ENCODE peak calls at places on chromosomes 12 and 14, in six cellular contexts. R is neural progenitor cell, Y is A673, W is fibroblast of lung, T is K562, F is GM23248. C is an unnamed sample.

GRCh38 chr14:50865677-50866076 is 6.2 kb upstream of the ABHD12B start:
- DNase-seq in Y (no peak), W (peak; percentile 64), T (no peak), F (peak; percentile 34), R (no peak), C (no peak)

GRCh38 chr12:62769076-62769619 is 165.8 kb downstream of the PPM1H start:
- DNase-seq in T (no peak), F (no peak), R (no peak), W (no peak), Y (no peak), C (no peak)

GRCh38 chr12:27140478-27140969 is 58.1 kb upstream of the C12orf71 start:
- DNase-seq in R (no peak), Y (no peak), T (no peak), W (no peak), F (no peak), C (no peak)

GRCh38 chr14:32611752-32612151 is 282.7 kb downstream of the AKAP6 start:
- DNase-seq in W (peak; percentile 82), F (peak; percentile 92), T (no peak), R (no peak), Y (peak; percentile 89), C (no peak)

GRCh38 chr12:94872671-94873367 is 130.7 kb downstream of the NDUFA12 start:
- DNase-seq in R (peak; percentile 44), F (no peak), Y (no peak), T (no peak), W (no peak), C (no peak)

GRCh38 chr12:86264451-86265328 is 8.5 kb upstream of the MGAT4C start:
- DNase-seq in Y (no peak), R (peak; percentile 36), W (peak; percentile 4), T (no peak), F (no peak), C (no peak)

GRCh38 chr14:53306926-53307325 is 153.8 kb upstream of the DDHD1 start:
- DNase-seq in T (no peak), Y (no peak), W (peak; percentile 49), R (peak; percentile 80), F (peak; percentile 68), C (no peak)

GRCh38 chr12:47818701-47819543 is 781 bp downstream of the HDAC7 start:
- DNase-seq in Y (no peak), F (peak; percentile 70), W (no peak), T (peak; percentile 82), R (peak; percentile 85), C (peak; percentile 68)

GRCh38 chr14:100438271-100438670 is 115.1 kb downstream of the SLC25A47 start:
- DNase-seq in F (no peak), R (no peak), Y (peak; percentile 48), W (no peak), T (no peak), C (no peak)

GRCh38 chr12:86774841-86775386 is 518.7 kb upstream of the MGAT4C start:
- DNase-seq in W (peak; percentile 62), F (peak; percentile 45), T (no peak), R (no peak), Y (no peak), C (no peak)

DNA sequence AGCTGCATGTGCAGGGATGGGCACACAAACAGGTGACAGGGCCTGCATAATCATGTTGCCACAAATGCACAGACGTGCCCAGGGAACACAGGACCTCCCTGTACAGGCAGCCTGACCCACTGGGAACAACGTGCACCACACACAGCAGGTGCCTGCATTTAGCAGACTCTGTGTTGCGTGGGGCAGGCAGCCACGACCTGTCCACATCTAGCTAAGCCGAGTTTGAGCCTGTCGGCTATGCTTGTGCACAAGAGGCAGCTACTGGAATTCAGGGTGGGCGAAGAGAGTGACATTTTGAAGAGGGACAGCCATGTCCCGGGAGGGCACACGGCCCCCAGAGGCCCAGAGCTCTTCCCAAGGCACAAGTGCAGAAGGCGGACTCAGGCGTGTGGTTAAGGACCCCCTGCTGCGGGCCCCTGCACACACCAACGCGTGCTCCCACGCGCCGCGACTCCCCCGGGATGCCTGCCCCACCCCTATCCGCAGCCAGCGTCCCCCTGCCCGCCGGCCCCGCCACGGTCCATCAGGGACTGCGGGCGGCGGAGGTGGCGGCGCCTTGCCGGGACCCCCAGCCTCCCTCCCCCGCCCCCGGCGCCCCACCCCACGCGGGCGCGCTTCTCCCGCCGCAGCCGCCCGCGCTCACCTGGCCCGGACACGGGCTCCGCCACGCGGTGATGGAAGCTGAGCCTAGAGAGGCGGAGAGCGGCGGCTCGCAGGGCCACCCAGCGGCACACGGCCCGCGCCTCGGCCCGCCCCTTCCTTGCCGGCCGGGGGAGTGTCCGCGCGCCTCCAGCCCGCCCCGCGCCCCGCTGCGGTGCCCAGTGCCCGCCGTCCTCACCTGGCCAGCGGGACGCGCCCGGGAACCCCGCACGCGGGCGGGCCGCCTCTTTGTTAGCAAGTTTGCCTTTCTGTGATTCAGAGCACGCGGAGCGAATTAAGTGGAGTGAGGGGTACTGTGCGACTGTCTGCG is 125.3 kb upstream of the PRMT8 start:
- DNase-seq in T (no peak), Y (no peak), R (peak; percentile 80), F (peak; percentile 12), W (no peak), C (no peak)
- TF ChIP-seq EZH2 in T (no peak), Y (peak; percentile 51), R (peak; percentile 69), F (no peak), W (peak; percentile 90), C (no peak)

DNA sequence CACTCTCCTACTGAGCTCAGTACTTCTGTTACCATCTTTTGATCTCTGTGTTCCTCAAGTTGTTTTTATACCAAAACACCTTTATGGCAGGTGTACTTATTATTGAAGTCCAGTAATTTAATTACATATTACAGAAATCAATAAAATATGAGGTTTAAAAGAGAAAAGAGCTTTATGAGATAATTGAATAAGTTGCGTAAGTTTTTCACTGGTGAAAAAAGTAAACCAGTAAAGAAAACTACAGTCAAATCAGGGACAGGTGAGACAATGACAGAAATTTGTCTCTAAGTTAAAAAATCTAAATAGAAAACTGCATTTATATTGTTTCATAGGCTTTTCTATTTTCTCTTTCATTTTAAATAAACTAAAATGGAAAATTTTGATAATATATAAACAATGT is 29.1 kb upstream of the PTPRB start:
- DNase-seq in W (no peak), Y (no peak), F (no peak), R (no peak), T (no peak), C (no peak)
- TF ChIP-seq EZH2 in W (no peak), Y (no peak), F (no peak), R (no peak), T (no peak), C (no peak)

DNA sequence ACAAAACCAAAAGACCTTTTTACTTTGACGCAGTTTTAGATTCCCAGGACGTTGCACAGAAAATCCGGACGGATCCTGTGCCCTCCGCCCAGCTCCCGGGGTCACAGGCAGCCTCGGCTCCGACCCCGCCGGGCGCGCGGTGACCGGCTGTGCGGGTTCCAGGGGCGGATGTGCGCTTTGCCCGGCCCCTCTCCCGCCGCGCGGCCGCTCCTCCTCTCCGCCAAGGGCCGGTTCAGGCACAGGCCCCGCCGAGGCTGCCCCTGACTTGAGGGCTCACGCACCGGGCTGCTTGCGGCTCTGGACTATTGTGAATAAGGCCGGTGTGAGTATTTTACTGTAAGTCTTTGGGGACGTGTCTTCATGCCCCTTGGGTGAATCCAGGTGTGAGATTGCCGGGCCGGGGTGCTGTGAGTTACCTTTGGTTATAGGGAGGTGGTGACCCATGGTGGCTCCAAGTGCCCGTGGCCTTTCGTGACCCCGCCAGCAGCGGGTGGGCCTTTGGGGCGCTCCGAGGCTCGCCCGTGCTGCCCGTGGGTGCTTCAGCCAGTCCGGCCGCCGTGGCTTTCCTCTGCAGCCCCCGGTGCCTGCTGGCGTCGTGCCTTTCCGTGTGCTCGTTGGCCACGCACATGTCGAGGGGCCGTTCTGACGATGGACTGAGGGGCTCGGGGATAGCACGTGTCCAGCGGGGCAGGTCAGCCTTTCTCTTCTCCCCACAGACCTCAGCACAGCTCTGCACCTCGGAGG is 45.9 kb downstream of the NOC4L start:
- DNase-seq in R (peak; percentile 67), Y (no peak), F (peak; percentile 56), W (no peak), T (no peak), C (no peak)
- TF ChIP-seq EZH2 in R (peak; percentile 80), Y (no peak), F (no peak), W (no peak), T (no peak), C (no peak)

DNA sequence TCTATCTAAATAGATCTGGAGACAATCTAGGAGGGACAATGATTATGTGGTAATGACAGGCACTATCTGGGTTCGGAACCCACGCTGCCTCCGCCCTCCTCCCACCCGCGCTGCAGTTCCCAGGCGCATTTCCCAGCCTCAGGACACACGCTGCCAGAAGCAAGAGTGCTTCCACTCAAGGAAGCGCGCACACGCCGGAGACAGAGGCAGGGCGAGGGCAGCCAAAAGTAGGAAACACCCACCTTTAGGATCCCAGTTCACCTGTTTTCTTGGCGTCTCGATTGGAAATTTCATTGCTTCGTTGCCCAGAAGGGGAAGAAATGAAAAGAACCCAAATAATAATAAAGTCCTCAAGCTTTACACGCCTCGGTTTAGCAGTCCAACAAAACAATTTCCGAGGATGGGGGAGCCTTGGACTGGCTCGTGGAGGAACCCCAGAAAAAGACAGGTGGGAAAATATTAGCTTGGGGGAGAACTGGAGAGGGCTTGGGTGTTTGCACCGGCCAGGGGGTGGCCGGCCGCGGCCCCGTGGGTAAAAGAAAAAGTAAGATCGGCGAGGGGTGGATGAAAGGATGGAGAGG is 474 bp downstream of the KCNK10 start:
- DNase-seq in R (peak; percentile 20), W (no peak), T (no peak), Y (no peak), F (no peak), C (no peak)
- TF ChIP-seq EZH2 in R (no peak), W (no peak), T (no peak), Y (no peak), F (no peak), C (no peak)

GRCh38 chr12:49954863-49955830 is 4.6 kb downstream of the AQP2 start:
- DNase-seq in T (no peak), F (peak; percentile 48), R (no peak), Y (no peak), W (no peak), C (no peak)
- TF ChIP-seq EZH2 in T (no peak), F (peak; percentile 49), R (no peak), Y (no peak), W (peak; percentile 31), C (no peak)

GRCh38 chr12:49295087-49296001 is at the start of gene PRPH:
- DNase-seq in W (no peak), Y (no peak), F (peak; percentile 32), R (peak; percentile 65), T (no peak), C (no peak)
- TF ChIP-seq EZH2 in W (no peak), Y (no peak), F (peak; percentile 79), R (peak; percentile 93), T (no peak), C (no peak)

C was measured in MM.1S.